ENCODE peak calls at places on chromosomes 5 and 9, in eight cellular contexts. K, L, I, X, O, G, J and R are unnamed samples.

GRCh38 chr5:2658421-2658820 is 93.1 kb downstream of the IRX2 start:
- DNase-seq in K (no peak), L (no peak), I (peak; percentile 2), X (no peak), O (no peak), G (no peak), J (no peak), R (no peak)

GRCh38 chr9:83062011-83062652 is 810 bp downstream of the RASEF start:
- DNase-seq in K (peak; percentile 36), L (no peak), I (peak; percentile 18), X (peak; percentile 74), O (peak; percentile 20), G (no peak), J (no peak), R (no peak)

GRCh38 chr5:17024686-17025180 is 88.6 kb upstream of the MYO10 start:
- DNase-seq in K (no peak), L (no peak), I (peak; percentile 85), X (no peak), O (no peak), G (no peak), J (peak; percentile 39), R (no peak)

GRCh38 chr9:125483697-125484096 is 222.1 kb downstream of the GAPVD1 start:
- DNase-seq in K (no peak), L (no peak), I (no peak), X (no peak), O (no peak), G (no peak), J (no peak), R (no peak)

GRCh38 chr5:110716247-110717245 is 9.9 kb downstream of the TMEM232 start:
- DNase-seq in K (no peak), L (no peak), I (no peak), X (no peak), O (no peak), G (no peak), J (peak; percentile 65), R (no peak)

GRCh38 chr9:112792670-112793069 is 42.1 kb downstream of the SNX30 start:
- DNase-seq in K (no peak), L (no peak), I (no peak), X (no peak), O (no peak), G (no peak), J (no peak), R (no peak)

GRCh38 chr9:123584202-123585176 is 228.5 kb downstream of the CRB2 start:
- DNase-seq in K (no peak), L (no peak), I (no peak), X (no peak), O (no peak), G (no peak), J (no peak), R (no peak)

GRCh38 chr9:78213696-78214095 is 22.2 kb upstream of the CEP78 start:
- DNase-seq in K (no peak), L (no peak), I (no peak), X (no peak), O (no peak), G (peak; percentile 23), J (peak; percentile 39), R (no peak)

GRCh38 chr9:12625844-12626243 is 67.3 kb upstream of the TYRP1 start:
- DNase-seq in K (no peak), L (no peak), I (no peak), X (no peak), O (no peak), G (no peak), J (no peak), R (no peak)

GRCh38 chr5:101653996-101654395 is 642.1 kb downstream of the SLCO4C1 start:
- DNase-seq in K (no peak), L (no peak), I (no peak), X (no peak), O (no peak), G (no peak), J (no peak), R (no peak)

GRCh38 chr9:124047106-124047716 is 35.6 kb downstream of the LHX2 start:
- DNase-seq in K (no peak), L (no peak), I (no peak), X (no peak), O (no peak), G (no peak), J (no peak), R (no peak)

GRCh38 chr9:96491079-96491879 is 41.3 kb downstream of the HABP4 start:
- DNase-seq in K (no peak), L (no peak), I (peak; percentile 77), X (no peak), O (no peak), G (no peak), J (no peak), R (no peak)

GRCh38 chr9:101509572-101509971 is 24.1 kb upstream of the RNF20 start:
- DNase-seq in K (no peak), L (no peak), I (peak; percentile 50), X (no peak), O (no peak), G (no peak), J (no peak), R (no peak)

GRCh38 chr5:55896663-55897062 is 45.5 kb downstream of the IL31RA start:
- DNase-seq in K (no peak), L (no peak), I (no peak), X (no peak), O (no peak), G (no peak), J (no peak), R (no peak)

GRCh38 chr5:16542275-16542674 is 74.5 kb downstream of the RETREG1 start:
- DNase-seq in K (no peak), L (no peak), I (no peak), X (no peak), O (no peak), G (no peak), J (no peak), R (no peak)

GRCh38 chr5:159220206-159220605 is 10.9 kb upstream of the RNF145 start:
- DNase-seq in K (no peak), L (no peak), I (peak; percentile 8), X (no peak), O (no peak), G (no peak), J (no peak), R (no peak)

GRCh38 chr5:134411228-134411545 is 494 bp downstream of the CDKN2AIPNL start:
- DNase-seq in K (no peak), L (no peak), I (no peak), X (no peak), O (no peak), G (no peak), J (no peak), R (no peak)

GRCh38 chr5:31638748-31639418 is at the start of gene PDZD2:
- DNase-seq in K (peak; percentile 43), L (peak; percentile 68), I (peak; percentile 46), X (peak; percentile 65), O (peak; percentile 96), G (peak; percentile 16), J (peak; percentile 74), R (peak; percentile 84)
- TF ChIP-seq CTCF in K (peak; percentile 56), L (peak; percentile 66), I (peak; percentile 36), X (no peak), O (no peak), G (peak; percentile 58), J (peak; percentile 51), R (peak; percentile 40)

GRCh38 chr5:23994581-23995370 is 487.4 kb downstream of the PRDM9 start:
- DNase-seq in K (no peak), L (no peak), I (no peak), X (no peak), O (no peak), G (no peak), J (no peak), R (no peak)
- TF ChIP-seq CTCF in K (no peak), L (no peak), I (no peak), X (no peak), O (peak; percentile 29), G (peak; percentile 18), J (peak; percentile 32), R (no peak)

DNA sequence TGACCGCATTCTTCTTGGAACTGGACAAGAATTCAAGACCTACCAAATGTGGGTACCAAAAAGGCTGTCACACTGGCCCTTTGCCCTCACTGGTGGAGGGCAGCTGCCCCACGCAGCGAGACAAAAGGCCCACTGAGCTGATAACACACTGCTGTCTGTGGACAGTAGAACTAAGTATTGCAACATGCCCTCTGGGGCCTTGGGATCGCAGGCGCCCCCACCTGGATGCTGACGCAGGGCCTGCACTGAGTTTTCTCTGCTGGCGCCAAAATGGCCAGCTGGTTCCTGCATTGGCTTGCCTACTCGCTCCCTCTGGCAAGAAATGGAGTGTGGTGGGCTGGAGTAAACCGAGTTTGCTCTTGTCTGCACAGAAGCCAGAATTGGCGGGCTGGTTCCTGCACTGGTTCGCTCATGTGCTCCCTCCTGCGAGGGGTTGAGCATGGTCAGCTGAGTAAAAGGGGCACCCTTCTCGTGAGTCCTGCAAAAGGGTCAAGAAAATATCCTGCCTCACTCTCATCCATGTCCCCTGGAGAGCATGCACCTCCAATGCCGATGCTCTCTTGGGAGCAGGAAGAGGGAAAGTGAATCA is 55.7 kb downstream of the NXNL2 start:
- DNase-seq in K (no peak), L (no peak), I (no peak), X (no peak), O (no peak), G (no peak), J (no peak), R (no peak)
- TF ChIP-seq CTCF in K (no peak), L (peak; percentile 26), I (no peak), X (no peak), O (no peak), G (peak; percentile 14), J (no peak), R (no peak)

DNA sequence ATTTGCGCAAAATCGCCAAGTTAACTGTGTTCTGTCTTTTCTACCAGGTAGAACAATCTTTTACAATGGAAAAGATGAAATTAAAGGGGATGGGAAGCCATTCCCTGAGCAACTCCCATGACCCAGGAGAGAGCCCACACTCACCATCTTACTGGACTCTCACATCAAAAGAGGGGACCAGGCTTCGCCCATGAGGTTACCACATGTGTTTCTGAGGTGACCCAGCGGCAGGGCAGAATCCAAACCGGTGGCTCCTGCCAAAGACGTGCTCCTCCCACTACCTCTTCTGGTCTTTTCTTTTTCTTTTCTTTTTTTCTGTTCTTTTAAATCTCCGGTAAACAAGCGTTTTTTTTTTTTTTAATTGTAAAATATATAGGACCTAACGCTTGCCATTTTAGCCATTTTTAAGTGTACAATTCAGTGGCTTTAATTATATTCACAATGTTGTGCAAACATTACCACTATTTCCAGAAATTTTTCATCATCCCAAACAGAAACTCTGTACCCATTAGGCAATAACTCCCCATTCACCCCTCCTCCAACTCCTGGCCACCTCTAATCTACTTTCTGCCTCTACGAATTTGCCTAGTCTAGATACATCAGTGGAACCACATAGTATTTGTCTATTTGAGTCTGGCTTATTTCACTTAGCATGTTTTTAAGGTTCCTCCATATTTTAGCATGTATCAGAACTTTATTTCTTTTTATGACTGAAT is 19.3 kb downstream of the PTPN3 start:
- DNase-seq in K (no peak), L (no peak), I (no peak), X (no peak), O (no peak), G (no peak), J (no peak), R (no peak)
- TF ChIP-seq CTCF in K (no peak), L (no peak), I (no peak), X (no peak), O (no peak), G (no peak), J (no peak), R (no peak)

DNA sequence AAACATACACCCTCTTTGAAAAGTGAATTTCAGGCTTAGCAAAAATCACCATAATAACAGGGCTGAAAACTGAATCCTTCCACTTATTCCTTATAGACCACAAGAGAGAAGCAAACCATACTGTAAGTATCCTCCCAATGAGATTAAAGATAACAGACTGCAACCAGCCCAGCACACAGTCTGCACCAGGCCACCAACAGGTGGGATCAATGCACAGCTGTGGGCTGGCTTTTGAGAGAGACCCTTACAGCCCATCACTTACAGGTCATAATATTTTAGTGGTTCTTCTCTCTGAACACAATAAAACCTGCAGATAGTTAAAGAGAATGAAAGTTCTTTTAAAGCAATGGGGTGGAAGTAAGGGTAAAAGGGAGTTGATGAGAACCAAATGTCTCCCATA is 376.2 kb upstream of the GRAMD2B start:
- DNase-seq in K (no peak), L (no peak), I (no peak), X (no peak), O (no peak), G (no peak), J (no peak), R (no peak)
- TF ChIP-seq CTCF in K (no peak), L (no peak), I (no peak), X (no peak), O (no peak), G (no peak), J (no peak), R (no peak)